ENCODE peak calls at places on chromosomes 4 and X, in nine cellular contexts. One of them, this sample, is unnamed.

GRCh38 chrX:39928704-39929439 is 168.9 kb downstream of the BCOR start:
- DNase-seq in glutamatergic neuron: no peak
- DNase-seq in heart left ventricle: no peak
- DNase-seq in GM12865: no peak
- DNase-seq in A549: peak; percentile 61
- DNase-seq in fibroblast of pulmonary artery: no peak
- DNase-seq in BJ: no peak
- DNase-seq in mesothelial cell of epicardium: no peak
- DNase-seq in type B pancreatic cell: no peak
- DNase-seq in this sample: no peak

GRCh38 chr4:185127021-185127925 is 15.8 kb upstream of the SLC25A4 start:
- DNase-seq in glutamatergic neuron: peak; percentile 49
- DNase-seq in heart left ventricle: no peak
- DNase-seq in GM12865: no peak
- DNase-seq in A549: peak; percentile 33
- DNase-seq in fibroblast of pulmonary artery: peak; percentile 26
- DNase-seq in BJ: no peak
- DNase-seq in mesothelial cell of epicardium: peak; percentile 27
- DNase-seq in type B pancreatic cell: no peak
- DNase-seq in this sample: no peak

GRCh38 chr4:128600410-128600809 is 209.1 kb upstream of the JADE1 start:
- DNase-seq in glutamatergic neuron: no peak
- DNase-seq in heart left ventricle: no peak
- DNase-seq in GM12865: no peak
- DNase-seq in A549: no peak
- DNase-seq in fibroblast of pulmonary artery: peak; percentile 73
- DNase-seq in BJ: no peak
- DNase-seq in mesothelial cell of epicardium: no peak
- DNase-seq in type B pancreatic cell: no peak
- DNase-seq in this sample: no peak

GRCh38 chr4:105179539-105180401 is 33.1 kb downstream of the TET2 start:
- DNase-seq in glutamatergic neuron: no peak
- DNase-seq in heart left ventricle: no peak
- DNase-seq in GM12865: no peak
- DNase-seq in A549: no peak
- DNase-seq in fibroblast of pulmonary artery: no peak
- DNase-seq in BJ: no peak
- DNase-seq in mesothelial cell of epicardium: no peak
- DNase-seq in type B pancreatic cell: no peak
- DNase-seq in this sample: no peak

GRCh38 chrX:115690554-115691216 is 129.7 kb downstream of the PLS3 start:
- DNase-seq in glutamatergic neuron: peak; percentile 23
- DNase-seq in heart left ventricle: peak; percentile 20
- DNase-seq in GM12865: peak; percentile 79
- DNase-seq in A549: peak; percentile 49
- DNase-seq in fibroblast of pulmonary artery: peak; percentile 90
- DNase-seq in BJ: peak; percentile 33
- DNase-seq in mesothelial cell of epicardium: peak; percentile 26
- DNase-seq in type B pancreatic cell: peak; percentile 74
- DNase-seq in this sample: no peak

GRCh38 chrX:37993857-37994619 is 12.3 kb upstream of the SYTL5 start:
- DNase-seq in glutamatergic neuron: no peak
- DNase-seq in heart left ventricle: no peak
- DNase-seq in GM12865: peak; percentile 81
- DNase-seq in A549: no peak
- DNase-seq in fibroblast of pulmonary artery: no peak
- DNase-seq in BJ: no peak
- DNase-seq in mesothelial cell of epicardium: no peak
- DNase-seq in type B pancreatic cell: no peak
- DNase-seq in this sample: no peak

GRCh38 chr4:94574050-94574449 is 122.3 kb downstream of the PDLIM5 start:
- DNase-seq in glutamatergic neuron: no peak
- DNase-seq in heart left ventricle: no peak
- DNase-seq in GM12865: no peak
- DNase-seq in A549: no peak
- DNase-seq in fibroblast of pulmonary artery: no peak
- DNase-seq in BJ: no peak
- DNase-seq in mesothelial cell of epicardium: no peak
- DNase-seq in type B pancreatic cell: no peak
- DNase-seq in this sample: no peak

GRCh38 chr4:6008092-6008551 is 10.1 kb downstream of the C4orf50 start:
- DNase-seq in glutamatergic neuron: peak; percentile 49
- DNase-seq in heart left ventricle: no peak
- DNase-seq in GM12865: no peak
- DNase-seq in A549: peak; percentile 31
- DNase-seq in fibroblast of pulmonary artery: no peak
- DNase-seq in BJ: no peak
- DNase-seq in mesothelial cell of epicardium: peak; percentile 13
- DNase-seq in type B pancreatic cell: no peak
- DNase-seq in this sample: no peak

GRCh38 chr4:183444953-183445543 is 612 bp downstream of the CDKN2AIP start:
- DNase-seq in glutamatergic neuron: peak; percentile 52
- DNase-seq in heart left ventricle: peak; percentile 52
- DNase-seq in GM12865: no peak
- DNase-seq in A549: peak; percentile 19
- DNase-seq in fibroblast of pulmonary artery: peak; percentile 11
- DNase-seq in BJ: no peak
- DNase-seq in mesothelial cell of epicardium: no peak
- DNase-seq in type B pancreatic cell: peak; percentile 62
- DNase-seq in this sample: no peak

GRCh38 chr4:74311696-74312313 is 3.5 kb downstream of the EPGN start:
- DNase-seq in glutamatergic neuron: no peak
- DNase-seq in heart left ventricle: no peak
- DNase-seq in GM12865: peak; percentile 70
- DNase-seq in A549: peak; percentile 8
- DNase-seq in fibroblast of pulmonary artery: peak; percentile 82
- DNase-seq in BJ: no peak
- DNase-seq in mesothelial cell of epicardium: no peak
- DNase-seq in type B pancreatic cell: no peak
- DNase-seq in this sample: no peak

GRCh38 chrX:19758536-19758935 is 128.9 kb downstream of the SH3KBP1 start:
- DNase-seq in glutamatergic neuron: no peak
- DNase-seq in heart left ventricle: no peak
- DNase-seq in GM12865: peak; percentile 59
- DNase-seq in A549: no peak
- DNase-seq in fibroblast of pulmonary artery: no peak
- DNase-seq in BJ: no peak
- DNase-seq in mesothelial cell of epicardium: no peak
- DNase-seq in type B pancreatic cell: no peak
- DNase-seq in this sample: no peak

GRCh38 chr4:25144870-25145481 is 15.3 kb downstream of the SEPSECS start:
- DNase-seq in glutamatergic neuron: no peak
- DNase-seq in heart left ventricle: no peak
- DNase-seq in GM12865: peak; percentile 17
- DNase-seq in A549: peak; percentile 28
- DNase-seq in fibroblast of pulmonary artery: peak; percentile 57
- DNase-seq in BJ: no peak
- DNase-seq in mesothelial cell of epicardium: no peak
- DNase-seq in type B pancreatic cell: no peak
- DNase-seq in this sample: no peak

GRCh38 chrX:69996102-69996468 is 53.7 kb downstream of the AWAT2 start:
- DNase-seq in glutamatergic neuron: no peak
- DNase-seq in heart left ventricle: no peak
- DNase-seq in GM12865: no peak
- DNase-seq in A549: no peak
- DNase-seq in fibroblast of pulmonary artery: no peak
- DNase-seq in BJ: no peak
- DNase-seq in mesothelial cell of epicardium: no peak
- DNase-seq in type B pancreatic cell: no peak
- DNase-seq in this sample: no peak

GRCh38 chr4:98468744-98469143 is 189.7 kb downstream of the TSPAN5 start:
- DNase-seq in glutamatergic neuron: no peak
- DNase-seq in heart left ventricle: peak; percentile 56
- DNase-seq in GM12865: no peak
- DNase-seq in A549: no peak
- DNase-seq in fibroblast of pulmonary artery: peak; percentile 86
- DNase-seq in BJ: no peak
- DNase-seq in mesothelial cell of epicardium: no peak
- DNase-seq in type B pancreatic cell: no peak
- DNase-seq in this sample: no peak

GRCh38 chr4:110020139-110020538 is 107.5 kb downstream of the EGF start:
- DNase-seq in glutamatergic neuron: no peak
- DNase-seq in heart left ventricle: no peak
- DNase-seq in GM12865: no peak
- DNase-seq in A549: no peak
- DNase-seq in fibroblast of pulmonary artery: peak; percentile 28
- DNase-seq in BJ: no peak
- DNase-seq in mesothelial cell of epicardium: no peak
- DNase-seq in type B pancreatic cell: no peak
- DNase-seq in this sample: no peak

GRCh38 chrX:12118134-12118533 is 20.1 kb upstream of the FRMPD4 start:
- DNase-seq in glutamatergic neuron: no peak
- DNase-seq in heart left ventricle: no peak
- DNase-seq in GM12865: no peak
- DNase-seq in A549: no peak
- DNase-seq in fibroblast of pulmonary artery: no peak
- DNase-seq in BJ: peak; percentile 31
- DNase-seq in mesothelial cell of epicardium: no peak
- DNase-seq in type B pancreatic cell: no peak
- DNase-seq in this sample: no peak

GRCh38 chrX:114611018-114611619 is 27.2 kb downstream of the HTR2C start:
- DNase-seq in glutamatergic neuron: no peak
- DNase-seq in heart left ventricle: peak; percentile 4
- DNase-seq in GM12865: peak; percentile 40
- DNase-seq in A549: peak; percentile 9
- DNase-seq in fibroblast of pulmonary artery: peak; percentile 60
- DNase-seq in BJ: no peak
- DNase-seq in mesothelial cell of epicardium: no peak
- DNase-seq in type B pancreatic cell: no peak
- DNase-seq in this sample: no peak
- TF ChIP-seq CTCF in glutamatergic neuron: peak; percentile 78
- TF ChIP-seq CTCF in heart left ventricle: peak; percentile 68
- TF ChIP-seq CTCF in GM12865: peak; percentile 62
- TF ChIP-seq CTCF in A549: peak; percentile 62
- TF ChIP-seq CTCF in fibroblast of pulmonary artery: peak; percentile 69
- TF ChIP-seq CTCF in BJ: peak; percentile 60
- TF ChIP-seq CTCF in mesothelial cell of epicardium: peak; percentile 95
- TF ChIP-seq CTCF in type B pancreatic cell: peak; percentile 93
- TF ChIP-seq CTCF in this sample: peak; percentile 53

GRCh38 chr4:1416948-1417260 is 10.7 kb upstream of the NKX1-1 start:
- DNase-seq in glutamatergic neuron: no peak
- DNase-seq in heart left ventricle: peak; percentile 5
- DNase-seq in GM12865: no peak
- DNase-seq in A549: no peak
- DNase-seq in fibroblast of pulmonary artery: no peak
- DNase-seq in BJ: no peak
- DNase-seq in mesothelial cell of epicardium: no peak
- DNase-seq in type B pancreatic cell: no peak
- DNase-seq in this sample: no peak

GRCh38 chr4:1416051-1416947 is 10.1 kb upstream of the NKX1-1 start:
- DNase-seq in glutamatergic neuron: peak; percentile 18
- DNase-seq in heart left ventricle: peak; percentile 5
- DNase-seq in GM12865: no peak
- DNase-seq in A549: no peak
- DNase-seq in fibroblast of pulmonary artery: no peak
- DNase-seq in BJ: no peak
- DNase-seq in mesothelial cell of epicardium: no peak
- DNase-seq in type B pancreatic cell: no peak
- DNase-seq in this sample: peak; percentile 17

GRCh38 chr4:1418494-1419285 is 12.4 kb upstream of the NKX1-1 start:
- DNase-seq in glutamatergic neuron: no peak
- DNase-seq in heart left ventricle: no peak
- DNase-seq in GM12865: no peak
- DNase-seq in A549: no peak
- DNase-seq in fibroblast of pulmonary artery: no peak
- DNase-seq in BJ: no peak
- DNase-seq in mesothelial cell of epicardium: no peak
- DNase-seq in type B pancreatic cell: peak; percentile 45
- DNase-seq in this sample: peak; percentile 8

GRCh38 chr4:1419708-1420107 is 13.5 kb upstream of the NKX1-1 start:
- DNase-seq in glutamatergic neuron: no peak
- DNase-seq in heart left ventricle: no peak
- DNase-seq in GM12865: no peak
- DNase-seq in A549: no peak
- DNase-seq in fibroblast of pulmonary artery: no peak
- DNase-seq in BJ: no peak
- DNase-seq in mesothelial cell of epicardium: no peak
- DNase-seq in type B pancreatic cell: peak; percentile 40
- DNase-seq in this sample: no peak

GRCh38 chr4:1417522-1418390 is 11.5 kb upstream of the NKX1-1 start:
- DNase-seq in glutamatergic neuron: no peak
- DNase-seq in heart left ventricle: no peak
- DNase-seq in GM12865: no peak
- DNase-seq in A549: no peak
- DNase-seq in fibroblast of pulmonary artery: no peak
- DNase-seq in BJ: no peak
- DNase-seq in mesothelial cell of epicardium: no peak
- DNase-seq in type B pancreatic cell: peak; percentile 58
- DNase-seq in this sample: peak; percentile 5
- TF ChIP-seq CTCF in glutamatergic neuron: peak; percentile 25
- TF ChIP-seq CTCF in heart left ventricle: no peak
- TF ChIP-seq CTCF in GM12865: no peak
- TF ChIP-seq CTCF in A549: no peak
- TF ChIP-seq CTCF in fibroblast of pulmonary artery: no peak
- TF ChIP-seq CTCF in BJ: no peak
- TF ChIP-seq CTCF in mesothelial cell of epicardium: no peak
- TF ChIP-seq CTCF in type B pancreatic cell: no peak
- TF ChIP-seq CTCF in this sample: no peak

DNA sequence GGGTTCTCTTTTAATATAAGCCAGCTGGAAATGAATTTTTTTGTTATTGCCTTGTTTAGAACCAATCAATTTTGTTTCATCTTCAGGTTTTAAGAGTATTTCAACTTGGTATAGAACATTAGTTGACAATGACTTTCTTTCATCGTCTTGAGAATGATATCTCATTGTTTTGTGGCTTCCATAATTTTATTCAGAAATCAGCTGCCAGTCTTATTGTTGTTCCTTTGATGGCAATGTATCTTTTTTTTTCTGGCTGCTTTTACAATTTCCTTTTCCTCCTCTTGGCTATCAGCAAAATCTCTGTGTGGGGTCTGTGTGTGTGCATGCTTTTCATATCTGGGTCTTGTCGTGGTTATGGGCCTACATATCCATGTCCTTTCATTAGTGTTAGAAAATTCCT is 1536.4 kb upstream of the TENM3 start:
- DNase-seq in glutamatergic neuron: no peak
- DNase-seq in heart left ventricle: no peak
- DNase-seq in GM12865: no peak
- DNase-seq in A549: no peak
- DNase-seq in fibroblast of pulmonary artery: no peak
- DNase-seq in BJ: no peak
- DNase-seq in mesothelial cell of epicardium: no peak
- DNase-seq in type B pancreatic cell: no peak
- DNase-seq in this sample: no peak
- TF ChIP-seq CTCF in glutamatergic neuron: no peak
- TF ChIP-seq CTCF in heart left ventricle: no peak
- TF ChIP-seq CTCF in GM12865: no peak
- TF ChIP-seq CTCF in A549: no peak
- TF ChIP-seq CTCF in fibroblast of pulmonary artery: no peak
- TF ChIP-seq CTCF in BJ: no peak
- TF ChIP-seq CTCF in mesothelial cell of epicardium: no peak
- TF ChIP-seq CTCF in type B pancreatic cell: no peak
- TF ChIP-seq CTCF in this sample: no peak

DNA sequence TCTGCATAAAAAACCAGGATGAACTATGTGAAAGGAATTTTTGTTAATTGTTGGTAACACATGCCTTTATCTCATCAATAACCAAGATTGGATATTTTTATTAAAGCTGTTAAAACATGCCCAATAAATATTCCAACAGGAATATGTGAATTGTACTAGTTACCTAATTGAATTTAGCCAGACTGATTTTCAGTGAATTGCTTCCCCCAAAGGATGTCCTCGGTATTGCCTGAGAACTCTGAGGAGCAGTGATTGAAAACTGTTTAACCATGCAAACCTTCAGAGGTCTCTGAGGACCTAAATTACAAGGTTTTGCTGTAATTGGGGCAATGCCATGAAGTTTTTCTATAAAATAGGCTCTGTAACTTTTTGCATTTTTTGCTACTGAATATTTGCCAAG is 66.6 kb downstream of the BLTP1 start:
- DNase-seq in glutamatergic neuron: no peak
- DNase-seq in heart left ventricle: no peak
- DNase-seq in GM12865: peak; percentile 6
- DNase-seq in A549: no peak
- DNase-seq in fibroblast of pulmonary artery: peak; percentile 21
- DNase-seq in BJ: no peak
- DNase-seq in mesothelial cell of epicardium: no peak
- DNase-seq in type B pancreatic cell: no peak
- DNase-seq in this sample: no peak
- TF ChIP-seq CTCF in glutamatergic neuron: peak; percentile 63
- TF ChIP-seq CTCF in heart left ventricle: peak; percentile 39
- TF ChIP-seq CTCF in GM12865: peak; percentile 7
- TF ChIP-seq CTCF in A549: no peak
- TF ChIP-seq CTCF in fibroblast of pulmonary artery: peak; percentile 44
- TF ChIP-seq CTCF in BJ: peak; percentile 44
- TF ChIP-seq CTCF in mesothelial cell of epicardium: no peak
- TF ChIP-seq CTCF in type B pancreatic cell: peak; percentile 63
- TF ChIP-seq CTCF in this sample: peak; percentile 28